ENCODE peak calls at places on chromosomes 5 and 9, in five cellular contexts. One of them, this sample, is unnamed.

GRCh38 chr9:69671904-69672827 is at the start of gene APBA1:
- DNase-seq in H9: peak
- DNase-seq in mesenchymal stem cell: peak
- DNase-seq in IMR-90: peak
- DNase-seq in mesendoderm: peak
- DNase-seq in this sample: peak

GRCh38 chr9:132328580-132328979 is 26.2 kb downstream of the SETX start:
- DNase-seq in IMR-90: no peak
- DNase-seq in H9: no peak
- DNase-seq in mesendoderm: no peak
- DNase-seq in mesenchymal stem cell: no peak
- DNase-seq in this sample: no peak

GRCh38 chr5:115810776-115811175 is 5.7 kb downstream of the CDO1 start:
- DNase-seq in mesendoderm: no peak
- DNase-seq in mesenchymal stem cell: no peak
- DNase-seq in IMR-90: peak
- DNase-seq in H9: no peak
- DNase-seq in this sample: no peak

GRCh38 chr5:87074934-87075541 is 192.6 kb upstream of the RASA1 start:
- DNase-seq in IMR-90: no peak
- DNase-seq in mesenchymal stem cell: no peak
- DNase-seq in H9: no peak
- DNase-seq in mesendoderm: peak
- DNase-seq in this sample: no peak

GRCh38 chr5:39520232-39520572 is 95.4 kb upstream of the DAB2 start:
- DNase-seq in IMR-90: peak
- DNase-seq in mesenchymal stem cell: peak
- DNase-seq in H9: no peak
- DNase-seq in mesendoderm: no peak
- DNase-seq in this sample: no peak

GRCh38 chr5:127254729-127255284 is 35.8 kb upstream of the MEGF10 start:
- DNase-seq in mesenchymal stem cell: no peak
- DNase-seq in IMR-90: peak
- DNase-seq in H9: no peak
- DNase-seq in mesendoderm: no peak
- DNase-seq in this sample: no peak

GRCh38 chr9:91812191-91812590 is 137.8 kb downstream of the ROR2 start:
- DNase-seq in mesendoderm: no peak
- DNase-seq in mesenchymal stem cell: no peak
- DNase-seq in H9: no peak
- DNase-seq in IMR-90: no peak
- DNase-seq in this sample: no peak

GRCh38 chr5:65185468-65185867 is 296.3 kb downstream of the ADAMTS6 start:
- DNase-seq in H9: no peak
- DNase-seq in mesendoderm: no peak
- DNase-seq in IMR-90: peak
- DNase-seq in mesenchymal stem cell: no peak
- DNase-seq in this sample: no peak

GRCh38 chr9:138120511-138121437 is 243.2 kb downstream of the CACNA1B start:
- DNase-seq in mesendoderm: no peak
- DNase-seq in IMR-90: no peak
- DNase-seq in H9: no peak
- DNase-seq in mesenchymal stem cell: no peak
- DNase-seq in this sample: no peak

GRCh38 chr5:16600949-16601348 is 15.8 kb downstream of the RETREG1 start:
- DNase-seq in mesendoderm: no peak
- DNase-seq in H9: no peak
- DNase-seq in mesenchymal stem cell: no peak
- DNase-seq in IMR-90: no peak
- DNase-seq in this sample: no peak

GRCh38 chr9:138025908-138026307 is 148.3 kb downstream of the CACNA1B start:
- DNase-seq in mesendoderm: no peak
- DNase-seq in H9: no peak
- DNase-seq in IMR-90: no peak
- DNase-seq in mesenchymal stem cell: no peak
- DNase-seq in this sample: no peak

GRCh38 chr5:179178016-179178575 is 117.9 kb downstream of the ZNF354C start:
- DNase-seq in H9: no peak
- DNase-seq in IMR-90: no peak
- DNase-seq in mesenchymal stem cell: no peak
- DNase-seq in mesendoderm: no peak
- DNase-seq in this sample: no peak

DNA sequence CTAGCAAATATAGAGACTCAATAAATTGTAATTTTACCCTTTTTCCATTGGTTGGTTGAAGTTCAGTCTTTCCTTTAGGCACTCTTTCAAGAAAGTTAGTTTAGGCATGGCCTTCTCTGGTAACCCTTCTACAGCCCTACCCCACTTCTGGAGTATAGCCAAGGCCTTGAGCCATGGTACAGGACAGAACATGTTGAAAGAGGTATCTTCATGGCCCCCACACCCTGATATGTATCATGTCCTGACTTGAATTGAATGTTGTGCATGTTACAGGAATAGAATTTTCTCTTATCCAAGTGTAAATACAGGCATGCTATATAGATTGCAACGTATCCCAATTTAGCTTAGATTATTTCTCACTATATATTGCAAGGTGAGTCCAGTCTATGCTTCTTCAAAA is 175.6 kb downstream of the CD180 start:
- DNase-seq in mesenchymal stem cell: no peak
- DNase-seq in mesendoderm: no peak
- DNase-seq in IMR-90: no peak
- DNase-seq in H9: no peak
- DNase-seq in this sample: no peak
- H2BK5ac ChIP-seq in mesenchymal stem cell: no peak
- H2BK5ac ChIP-seq in mesendoderm: no peak
- H2BK5ac ChIP-seq in IMR-90: peak
- H2BK5ac ChIP-seq in H9: no peak
- H2BK5ac ChIP-seq in this sample: no peak

GRCh38 chr5:123672067-123672466 is 160.1 kb downstream of the CSNK1G3 start:
- DNase-seq in H9: no peak
- DNase-seq in mesenchymal stem cell: no peak
- DNase-seq in IMR-90: peak
- DNase-seq in mesendoderm: no peak
- DNase-seq in this sample: no peak
- H3K23ac ChIP-seq in H9: no peak
- H3K23ac ChIP-seq in mesenchymal stem cell: no peak
- H3K23ac ChIP-seq in IMR-90: no peak
- H3K23ac ChIP-seq in mesendoderm: no peak
- H3K23ac ChIP-seq in this sample: no peak

GRCh38 chr9:76624381-76625048 is 139.7 kb upstream of the PCA3 start:
- DNase-seq in H9: no peak
- DNase-seq in mesenchymal stem cell: no peak
- DNase-seq in IMR-90: no peak
- DNase-seq in mesendoderm: no peak
- DNase-seq in this sample: no peak
- H2BK5ac ChIP-seq in H9: no peak
- H2BK5ac ChIP-seq in mesenchymal stem cell: no peak
- H2BK5ac ChIP-seq in IMR-90: no peak
- H2BK5ac ChIP-seq in mesendoderm: no peak
- H2BK5ac ChIP-seq in this sample: no peak

DNA sequence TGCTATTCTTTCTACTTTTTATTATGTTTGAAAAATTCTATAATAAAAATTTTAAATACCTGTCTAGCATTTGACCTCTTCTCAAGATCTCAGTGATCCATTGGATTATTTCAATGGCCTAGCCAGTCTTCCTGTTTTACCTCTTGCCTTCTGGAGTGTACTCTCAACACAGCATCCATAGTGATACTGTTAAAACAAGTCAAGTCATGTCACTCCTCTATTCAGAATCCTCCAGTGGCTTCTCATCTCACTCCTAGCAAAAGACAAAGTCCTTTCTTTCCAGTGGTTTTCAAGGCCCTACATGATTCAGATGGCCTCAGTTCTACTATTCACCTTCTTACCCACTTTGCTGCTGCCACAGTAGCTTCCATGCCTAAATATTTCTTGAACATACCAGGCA is 1.8 kb downstream of the MARVELD2 start:
- DNase-seq in mesenchymal stem cell: no peak
- DNase-seq in mesendoderm: no peak
- DNase-seq in H9: no peak
- DNase-seq in IMR-90: no peak
- DNase-seq in this sample: no peak
- H3K23ac ChIP-seq in mesenchymal stem cell: no peak
- H3K23ac ChIP-seq in mesendoderm: peak
- H3K23ac ChIP-seq in H9: no peak
- H3K23ac ChIP-seq in IMR-90: no peak
- H3K23ac ChIP-seq in this sample: no peak

GRCh38 chr9:98303556-98304125 is 48.2 kb upstream of the TBC1D2 start:
- DNase-seq in H9: no peak
- DNase-seq in mesenchymal stem cell: peak
- DNase-seq in IMR-90: no peak
- DNase-seq in mesendoderm: no peak
- DNase-seq in this sample: no peak
- H2BK5ac ChIP-seq in H9: no peak
- H2BK5ac ChIP-seq in mesenchymal stem cell: no peak
- H2BK5ac ChIP-seq in IMR-90: no peak
- H2BK5ac ChIP-seq in mesendoderm: no peak
- H2BK5ac ChIP-seq in this sample: no peak

This sample was measured in neuronal stem cell.